ENCODE peak calls at places on chromosomes 3 and 15, in four cellular contexts. G is EH, C is HS-5, X is activated T-cell treated with anti-CD3 and anti-CD28 coated beads for 1 hour. N is an unnamed sample.

GRCh38 chr3:131849640-131850039 is 185.2 kb downstream of the CPNE4 start:
- DNase-seq in G (no peak), C (no peak), X (no peak), N (no peak)

GRCh38 chr3:150069633-150070032 is 98.9 kb upstream of the PFN2 start:
- DNase-seq in G (no peak), C (no peak), X (no peak), N (no peak)

GRCh38 chr15:41568350-41569017 is 9.5 kb downstream of the TYRO3 start:
- DNase-seq in G (peak), C (no peak), X (no peak), N (peak)

GRCh38 chr15:58124585-58124984 is 13.6 kb upstream of the AQP9 start:
- DNase-seq in G (no peak), C (no peak), X (no peak), N (no peak)

GRCh38 chr15:39869858-39870515 is 50.1 kb downstream of the GPR176 start:
- DNase-seq in G (no peak), C (no peak), X (no peak), N (no peak)

GRCh38 chr3:116140100-116140689 is 305.1 kb downstream of the LSAMP start:
- DNase-seq in G (peak), C (peak), X (no peak), N (no peak)

GRCh38 chr3:33826688-33827087 is 28.3 kb downstream of the PDCD6IP start:
- DNase-seq in G (peak), C (peak), X (no peak), N (no peak)

GRCh38 chr15:80242132-80242769 is 9.8 kb downstream of the CTXND1 start:
- DNase-seq in G (peak), C (no peak), X (no peak), N (peak)

GRCh38 chr3:136444581-136444980 is 194.4 kb downstream of the PCCB start:
- DNase-seq in G (peak), C (no peak), X (no peak), N (no peak)

GRCh38 chr15:96334017-96334704 is 3.7 kb downstream of the NR2F2 start:
- DNase-seq in G (no peak), C (no peak), X (no peak), N (no peak)

GRCh38 chr15:51917493-51917892 is 54.1 kb downstream of the LEO1 start:
- DNase-seq in G (peak), C (no peak), X (no peak), N (no peak)

GRCh38 chr3:152436707-152437615 is 168.2 kb downstream of the MBNL1 start:
- DNase-seq in G (peak), C (no peak), X (no peak), N (no peak)

N was measured in progenitor cell of endocrine pancreas.